ENCODE peak calls at places on chromosomes 7 and 10, in nine cellular contexts. W is heart left ventricle, E is keratinocyte, O is suprapubic skin, N is tibial artery, U is thyroid gland, C is HCT116, V is lung, X is coronary artery. G is an unnamed sample.

GRCh38 chr10:102917962-102918816 is at the start of gene CNNM2:
- DNase-seq in W (peak; percentile 100), E (peak; percentile 99), O (peak; percentile 100), N (peak; percentile 100), U (peak; percentile 100), C (peak; percentile 100), V (peak; percentile 100), X (peak; percentile 100), G (peak; percentile 100)

GRCh38 chr10:104293781-104294321 is 24.9 kb downstream of the GSTO2 start:
- DNase-seq in W (no peak), E (no peak), O (no peak), N (no peak), U (no peak), C (no peak), V (no peak), X (no peak), G (no peak)

GRCh38 chr10:44908071-44908709 is 2.9 kb upstream of the TMEM72 start:
- DNase-seq in W (no peak), E (no peak), O (no peak), N (no peak), U (peak; percentile 87), C (no peak), V (no peak), X (no peak), G (peak; percentile 34)

GRCh38 chr7:42720871-42721835 is 190.7 kb downstream of the C7orf25 start:
- DNase-seq in W (no peak), E (no peak), O (no peak), N (no peak), U (no peak), C (no peak), V (no peak), X (no peak), G (no peak)

GRCh38 chr10:373516-374309 is 238.5 kb downstream of the ZMYND11 start:
- DNase-seq in W (no peak), E (no peak), O (no peak), N (no peak), U (peak; percentile 90), C (no peak), V (no peak), X (no peak), G (peak; percentile 16)

GRCh38 chr10:88063861-88064521 is 200.6 kb downstream of the PTEN start:
- DNase-seq in W (no peak), E (no peak), O (no peak), N (no peak), U (no peak), C (no peak), V (no peak), X (no peak), G (no peak)

GRCh38 chr7:133051066-133051465 is 30.8 kb downstream of the CHCHD3 start:
- DNase-seq in W (no peak), E (no peak), O (no peak), N (peak; percentile 23), U (peak; percentile 18), C (no peak), V (no peak), X (no peak), G (peak; percentile 42)

GRCh38 chr10:132595021-132595420 is 57.4 kb downstream of the INPP5A start:
- DNase-seq in W (no peak), E (no peak), O (no peak), N (no peak), U (no peak), C (no peak), V (no peak), X (no peak), G (no peak)

GRCh38 chr7:134104166-134104565 is 23.0 kb upstream of the LRGUK start:
- DNase-seq in W (no peak), E (no peak), O (no peak), N (no peak), U (no peak), C (no peak), V (no peak), X (no peak), G (no peak)

GRCh38 chr7:11787534-11787933 is 44.5 kb downstream of the THSD7A start:
- DNase-seq in W (no peak), E (no peak), O (no peak), N (no peak), U (no peak), C (no peak), V (no peak), X (no peak), G (no peak)

GRCh38 chr7:102416406-102416805 is 17.0 kb upstream of the ORAI2 start:
- DNase-seq in W (no peak), E (no peak), O (no peak), N (no peak), U (no peak), C (no peak), V (no peak), X (no peak), G (no peak)

GRCh38 chr7:519429-519973 is at the start of gene PDGFA:
- DNase-seq in W (peak; percentile 69), E (no peak), O (no peak), N (no peak), U (peak; percentile 50), C (no peak), V (no peak), X (no peak), G (no peak)

GRCh38 chr7:522071-522937 is 2.7 kb upstream of the PDGFA start:
- DNase-seq in W (peak; percentile 83), E (no peak), O (no peak), N (peak; percentile 53), U (peak; percentile 24), C (no peak), V (no peak), X (no peak), G (no peak)

GRCh38 chr7:521221-522070 is 1.8 kb upstream of the PDGFA start:
- DNase-seq in W (peak; percentile 88), E (no peak), O (no peak), N (peak; percentile 52), U (peak; percentile 53), C (no peak), V (no peak), X (peak; percentile 91), G (no peak)

GRCh38 chr7:519974-520458 is 370 bp upstream of the PDGFA start:
- DNase-seq in W (peak; percentile 70), E (no peak), O (no peak), N (no peak), U (peak; percentile 45), C (no peak), V (no peak), X (no peak), G (no peak)

DNA sequence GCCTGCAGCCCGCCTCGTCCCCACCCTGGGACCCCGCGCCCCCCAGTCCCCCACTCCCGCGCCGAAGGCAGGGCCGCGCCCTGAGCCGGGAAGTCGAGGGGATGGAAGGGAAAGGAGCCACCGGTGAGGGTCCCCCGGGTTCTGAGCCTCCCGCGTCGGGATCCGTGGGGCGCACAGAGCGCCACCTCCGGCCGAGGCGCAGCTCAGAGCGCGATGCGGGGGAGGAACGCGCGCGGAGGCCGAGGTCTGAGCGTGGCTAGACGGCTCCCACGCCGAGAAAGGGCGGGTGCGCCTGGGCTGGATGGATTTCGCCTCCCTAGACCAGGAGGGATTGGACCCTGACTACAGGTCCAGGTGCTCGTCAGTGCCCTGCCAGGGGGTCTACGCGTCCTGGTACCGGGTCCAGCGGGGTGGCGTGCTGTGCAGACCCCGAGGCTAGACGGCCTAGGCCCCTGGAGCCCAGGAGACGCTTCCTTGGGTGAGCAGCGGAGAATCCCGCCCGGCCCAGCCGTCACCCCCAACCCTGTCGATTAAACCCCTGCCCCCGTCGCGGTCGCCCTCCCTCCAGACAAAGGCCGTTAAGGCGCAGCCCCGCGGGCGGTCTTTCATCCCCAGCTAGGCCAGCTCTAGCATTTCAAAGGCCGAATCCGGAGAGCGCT is 986 bp upstream of the PDGFA start:
- DNase-seq in W (no peak), E (no peak), O (no peak), N (no peak), U (no peak), C (no peak), V (no peak), X (no peak), G (no peak)
- H3K27ac ChIP-seq in W (peak overlapping the region; percentile 87), E (no peak overlapping the region), O (peak overlapping the region; percentile 55), N (peak overlapping the region; percentile 90), U (no peak overlapping the region), C (no peak overlapping the region), V (peak overlapping the region; percentile 41), X (peak overlapping the region; percentile 100), G (no peak overlapping the region)

DNA sequence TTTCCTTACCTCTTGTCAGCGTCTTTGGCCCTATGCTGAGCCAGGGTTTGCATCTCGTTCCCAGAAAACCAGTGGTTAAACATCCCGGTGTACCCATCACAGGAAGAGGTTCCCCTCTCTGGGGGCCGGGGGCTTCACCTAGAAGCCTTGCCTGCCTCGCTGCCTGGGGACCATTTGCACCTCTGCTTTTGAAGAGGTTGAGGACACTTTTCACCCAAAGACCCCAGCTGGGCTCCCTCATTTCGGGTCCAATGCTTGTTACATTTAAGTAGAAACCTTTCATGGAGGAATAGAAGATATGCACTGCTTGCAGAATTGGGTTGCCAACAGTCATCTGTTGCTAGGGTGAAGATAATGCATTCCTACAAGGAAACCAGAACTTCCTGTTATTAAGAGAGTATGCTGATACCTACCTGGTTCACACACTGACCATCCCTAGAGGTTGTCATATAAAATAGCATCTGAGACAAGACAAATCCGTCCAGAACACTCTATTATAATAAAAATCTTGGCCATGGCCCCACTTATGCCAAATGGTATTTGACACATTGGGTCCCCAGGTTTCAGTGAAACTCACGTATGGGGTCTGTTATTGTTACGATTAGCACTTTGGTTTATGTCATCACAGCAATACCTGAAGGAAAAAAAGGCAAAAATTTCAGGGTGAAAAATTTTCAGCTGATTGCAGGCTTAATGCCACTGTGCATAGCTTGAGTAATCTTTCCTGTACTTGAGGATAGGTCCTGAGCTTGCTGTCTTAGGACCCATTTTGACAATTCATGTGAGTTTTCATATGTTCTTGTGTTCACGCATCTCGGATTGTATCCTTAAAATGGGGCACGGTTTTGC is 917 bp downstream of the ZNF365 start:
- DNase-seq in W (no peak), E (no peak), O (no peak), N (no peak), U (no peak), C (no peak), V (no peak), X (no peak), G (no peak)
- H3K4me3 ChIP-seq in W (peak overlapping the region; percentile 62), E (peak overlapping the region; percentile 80), O (peak overlapping the region; percentile 68), N (peak overlapping the region; percentile 72), U (no peak overlapping the region), C (peak overlapping the region; percentile 56), V (peak overlapping the region; percentile 19), X (peak overlapping the region; percentile 79), G (peak overlapping the region; percentile 68)

DNA sequence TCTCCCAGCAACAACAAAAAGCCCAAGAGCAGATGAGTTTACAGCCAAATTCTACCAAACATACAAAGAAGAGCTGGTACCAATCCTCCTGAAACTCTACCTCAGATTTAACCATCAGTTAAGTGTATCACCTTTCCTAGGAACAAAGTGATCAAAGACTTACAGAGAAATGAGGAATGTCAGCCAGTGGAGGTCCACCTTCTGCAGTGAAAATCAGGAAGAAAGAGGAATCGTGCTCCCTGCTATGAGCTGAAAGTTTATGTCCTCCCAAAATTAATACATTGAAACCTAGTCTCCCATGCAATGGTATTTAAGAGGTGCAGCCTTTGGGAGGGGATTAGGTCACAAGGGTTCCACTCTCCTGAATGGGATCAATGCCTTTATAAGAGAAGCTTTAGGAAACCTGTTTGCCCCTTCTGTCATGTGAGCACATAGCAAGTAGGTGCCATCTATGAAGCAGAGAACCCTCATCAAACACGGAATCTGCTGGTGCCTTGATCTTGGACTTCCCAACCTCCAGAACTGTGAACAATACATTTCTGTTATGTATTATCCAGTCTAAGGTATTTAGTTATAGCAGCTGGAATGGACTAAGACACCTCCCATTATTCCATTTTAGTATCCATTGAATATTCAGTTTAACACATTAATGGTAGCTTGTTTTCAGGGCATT is 139.0 kb upstream of the FZD8 start:
- DNase-seq in W (no peak), E (no peak), O (no peak), N (no peak), U (no peak), C (no peak), V (no peak), X (no peak), G (no peak)
- TF ChIP-seq CTCF in W (no peak), E (peak; percentile 53), O (no peak), N (peak; percentile 9), U (no peak), C (no peak), V (no peak), X (no peak), G (no peak)

GRCh38 chr10:29415876-29416275 is 127.0 kb downstream of the LYZL1 start:
- DNase-seq in W (no peak), E (no peak), O (no peak), N (no peak), U (no peak), C (no peak), V (no peak), X (no peak), G (no peak)
- H3K27ac ChIP-seq in W (no peak overlapping the region), E (no peak overlapping the region), O (no peak overlapping the region), N (no peak overlapping the region), U (no peak overlapping the region), C (no peak overlapping the region), V (no peak overlapping the region), X (no peak overlapping the region), G (no peak overlapping the region)

G was measured in AG04450.